ENCODE peak calls at places on chromosome 20, in five cellular contexts. One of them, this sample, is unnamed.

GRCh38 chr20:45343867-45344721 is 4.1 kb downstream of the SDC4 start:
- DNase-seq in AG04450: peak
- DNase-seq in GM12865: no peak
- DNase-seq in breast epithelium: peak
- DNase-seq in PC-3: peak
- DNase-seq in this sample: peak

GRCh38 chr20:45470262-45470931 is 844 bp downstream of the WFDC2 start:
- DNase-seq in AG04450: no peak
- DNase-seq in GM12865: peak
- DNase-seq in breast epithelium: peak
- DNase-seq in PC-3: no peak
- DNase-seq in this sample: no peak

GRCh38 chr20:63624486-63624885 is 2.4 kb downstream of the GMEB2 start:
- DNase-seq in AG04450: no peak
- DNase-seq in GM12865: no peak
- DNase-seq in breast epithelium: no peak
- DNase-seq in PC-3: no peak
- DNase-seq in this sample: no peak

GRCh38 chr20:31695849-31696804 is 26.5 kb downstream of the BCL2L1 start:
- DNase-seq in AG04450: no peak
- DNase-seq in GM12865: no peak
- DNase-seq in breast epithelium: no peak
- DNase-seq in PC-3: peak
- DNase-seq in this sample: no peak

GRCh38 chr20:20786428-20786827 is 74.0 kb upstream of the RALGAPA2 start:
- DNase-seq in AG04450: no peak
- DNase-seq in GM12865: no peak
- DNase-seq in breast epithelium: no peak
- DNase-seq in PC-3: no peak
- DNase-seq in this sample: no peak

GRCh38 chr20:41329435-41330342 is 10.9 kb upstream of the LPIN3 start:
- DNase-seq in AG04450: peak
- DNase-seq in GM12865: peak
- DNase-seq in breast epithelium: no peak
- DNase-seq in PC-3: peak
- DNase-seq in this sample: peak

GRCh38 chr20:49704932-49705336 is 8.7 kb downstream of the B4GALT5 start:
- DNase-seq in AG04450: no peak
- DNase-seq in GM12865: peak
- DNase-seq in breast epithelium: no peak
- DNase-seq in PC-3: no peak
- DNase-seq in this sample: no peak

GRCh38 chr20:25247100-25247665 is 702 bp upstream of the PYGB start:
- DNase-seq in AG04450: no peak
- DNase-seq in GM12865: peak
- DNase-seq in breast epithelium: no peak
- DNase-seq in PC-3: peak
- DNase-seq in this sample: no peak

GRCh38 chr20:38355161-38356012 is 9.1 kb downstream of the LBP start:
- DNase-seq in AG04450: no peak
- DNase-seq in GM12865: no peak
- DNase-seq in breast epithelium: no peak
- DNase-seq in PC-3: no peak
- DNase-seq in this sample: no peak
- H3K4me3 ChIP-seq in AG04450: no peak
- H3K4me3 ChIP-seq in GM12865: no peak
- H3K4me3 ChIP-seq in breast epithelium: no peak
- H3K4me3 ChIP-seq in PC-3: no peak
- H3K4me3 ChIP-seq in this sample: no peak

DNA sequence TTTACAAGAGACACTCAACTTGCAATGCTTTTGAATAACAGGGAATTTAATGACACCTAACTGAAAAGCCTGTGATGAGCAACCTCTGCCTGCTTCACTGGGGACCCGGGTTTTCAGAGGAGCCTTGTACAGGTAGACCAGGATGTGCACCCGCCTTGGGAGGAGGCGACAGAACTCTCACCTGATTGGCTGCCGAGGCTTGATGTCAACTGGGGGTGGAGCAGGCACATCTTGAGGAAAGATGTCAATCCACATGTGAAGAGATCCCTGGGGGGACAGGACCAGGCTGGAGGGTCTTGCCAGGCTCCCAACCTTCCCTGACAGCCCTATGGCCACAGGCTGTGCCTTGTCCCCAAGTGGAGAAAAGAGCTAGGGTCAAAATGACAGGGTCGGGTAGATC is 19.8 kb downstream of the ERGIC3 start:
- DNase-seq in AG04450: no peak
- DNase-seq in GM12865: no peak
- DNase-seq in breast epithelium: no peak
- DNase-seq in PC-3: no peak
- DNase-seq in this sample: no peak
- TF ChIP-seq CTCF in AG04450: no peak
- TF ChIP-seq CTCF in GM12865: no peak
- TF ChIP-seq CTCF in breast epithelium: no peak
- TF ChIP-seq CTCF in PC-3: peak
- TF ChIP-seq CTCF in this sample: no peak

GRCh38 chr20:59622496-59622895 is 18.2 kb downstream of the PHACTR3 start:
- DNase-seq in AG04450: no peak
- DNase-seq in GM12865: no peak
- DNase-seq in breast epithelium: no peak
- DNase-seq in PC-3: no peak
- DNase-seq in this sample: no peak
- H3K4me3 ChIP-seq in AG04450: no peak
- H3K4me3 ChIP-seq in GM12865: no peak
- H3K4me3 ChIP-seq in breast epithelium: no peak
- H3K4me3 ChIP-seq in PC-3: no peak
- H3K4me3 ChIP-seq in this sample: no peak

DNA sequence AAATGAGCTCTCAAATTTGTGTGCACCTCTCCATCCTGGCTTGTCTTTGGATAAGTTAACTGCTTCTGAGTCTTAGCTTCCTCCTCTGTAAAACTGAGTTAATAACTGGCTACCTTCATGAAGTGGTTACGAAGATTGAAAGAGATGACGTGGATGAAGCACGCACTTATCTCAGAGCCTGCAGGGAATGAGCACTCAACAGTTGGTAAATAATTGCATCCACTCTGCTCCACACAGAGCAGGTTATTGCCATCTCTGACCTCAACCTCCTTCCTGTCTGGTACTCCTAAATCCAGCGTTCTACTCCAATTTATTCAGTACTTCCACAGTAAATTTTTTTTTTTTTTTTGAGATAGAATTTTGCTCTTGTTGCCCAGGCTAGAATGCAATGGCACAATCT is 6.9 kb downstream of the AURKA start:
- DNase-seq in AG04450: no peak
- DNase-seq in GM12865: no peak
- DNase-seq in breast epithelium: no peak
- DNase-seq in PC-3: no peak
- DNase-seq in this sample: no peak
- TF ChIP-seq CTCF in AG04450: no peak
- TF ChIP-seq CTCF in GM12865: no peak
- TF ChIP-seq CTCF in breast epithelium: no peak
- TF ChIP-seq CTCF in PC-3: no peak
- TF ChIP-seq CTCF in this sample: no peak

GRCh38 chr20:10665791-10666190 is 8.0 kb downstream of the JAG1 start:
- DNase-seq in AG04450: no peak
- DNase-seq in GM12865: no peak
- DNase-seq in breast epithelium: no peak
- DNase-seq in PC-3: no peak
- DNase-seq in this sample: no peak
- H3K4me3 ChIP-seq in AG04450: no peak
- H3K4me3 ChIP-seq in GM12865: no peak
- H3K4me3 ChIP-seq in breast epithelium: no peak
- H3K4me3 ChIP-seq in PC-3: no peak
- H3K4me3 ChIP-seq in this sample: no peak

DNA sequence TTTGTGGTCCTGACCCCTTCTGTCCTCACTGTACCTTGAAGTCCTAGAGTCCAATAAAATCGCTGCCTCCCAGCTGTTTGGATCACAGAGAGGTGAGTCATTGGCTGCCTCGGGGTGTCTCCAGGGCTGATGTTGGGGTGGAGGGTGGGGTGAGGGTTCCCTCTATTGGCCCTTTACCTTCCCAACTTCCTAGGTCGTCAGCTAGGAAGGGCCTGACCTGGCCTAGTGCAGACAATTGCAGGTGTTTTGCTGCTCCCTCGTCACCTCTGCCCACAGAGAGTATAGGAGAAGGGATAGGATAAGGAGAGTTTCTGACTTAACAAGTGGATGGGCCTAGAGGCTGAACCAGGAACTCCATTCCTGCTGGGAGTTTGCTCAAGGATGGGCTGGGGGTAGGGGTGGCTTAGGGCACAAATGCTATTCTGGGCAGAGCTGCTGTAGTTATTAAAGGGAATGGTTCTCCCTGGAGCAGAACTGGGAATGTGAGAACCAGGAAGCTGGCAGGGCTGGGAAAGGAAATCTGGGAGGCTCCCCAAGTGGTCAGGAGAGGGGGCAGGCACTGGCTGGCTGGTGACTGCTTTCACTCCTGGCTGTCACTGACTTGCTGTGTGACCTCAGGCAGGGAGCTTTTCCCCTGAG is 1.4 kb downstream of the TP53INP2 start:
- DNase-seq in AG04450: no peak
- DNase-seq in GM12865: no peak
- DNase-seq in breast epithelium: no peak
- DNase-seq in PC-3: peak
- DNase-seq in this sample: no peak
- TF ChIP-seq CTCF in AG04450: no peak
- TF ChIP-seq CTCF in GM12865: peak
- TF ChIP-seq CTCF in breast epithelium: no peak
- TF ChIP-seq CTCF in PC-3: peak
- TF ChIP-seq CTCF in this sample: no peak

GRCh38 chr20:57451356-57451755 is 60.2 kb downstream of the RBM38 start:
- DNase-seq in AG04450: no peak
- DNase-seq in GM12865: no peak
- DNase-seq in breast epithelium: no peak
- DNase-seq in PC-3: no peak
- DNase-seq in this sample: no peak
- H3K4me3 ChIP-seq in AG04450: no peak
- H3K4me3 ChIP-seq in GM12865: no peak
- H3K4me3 ChIP-seq in breast epithelium: no peak
- H3K4me3 ChIP-seq in PC-3: no peak
- H3K4me3 ChIP-seq in this sample: no peak

GRCh38 chr20:9169409-9169808 is 100.5 kb downstream of the PLCB4 start:
- DNase-seq in AG04450: no peak
- DNase-seq in GM12865: no peak
- DNase-seq in breast epithelium: no peak
- DNase-seq in PC-3: no peak
- DNase-seq in this sample: no peak

GRCh38 chr20:9177278-9177677 is 108.4 kb downstream of the PLCB4 start:
- DNase-seq in AG04450: no peak
- DNase-seq in GM12865: no peak
- DNase-seq in breast epithelium: no peak
- DNase-seq in PC-3: no peak
- DNase-seq in this sample: no peak

GRCh38 chr20:9172908-9173307 is 104.0 kb downstream of the PLCB4 start:
- DNase-seq in AG04450: no peak
- DNase-seq in GM12865: no peak
- DNase-seq in breast epithelium: no peak
- DNase-seq in PC-3: peak
- DNase-seq in this sample: peak
- TF ChIP-seq CTCF in AG04450: no peak
- TF ChIP-seq CTCF in GM12865: no peak
- TF ChIP-seq CTCF in breast epithelium: no peak
- TF ChIP-seq CTCF in PC-3: peak
- TF ChIP-seq CTCF in this sample: peak

GRCh38 chr20:47801759-47802158 is 16.5 kb upstream of the SULF2 start:
- DNase-seq in AG04450: no peak
- DNase-seq in GM12865: no peak
- DNase-seq in breast epithelium: no peak
- DNase-seq in PC-3: no peak
- DNase-seq in this sample: no peak

GRCh38 chr20:47800619-47801018 is 15.3 kb upstream of the SULF2 start:
- DNase-seq in AG04450: no peak
- DNase-seq in GM12865: no peak
- DNase-seq in breast epithelium: no peak
- DNase-seq in PC-3: no peak
- DNase-seq in this sample: no peak

GRCh38 chr20:47802975-47803374 is 17.7 kb upstream of the SULF2 start:
- DNase-seq in AG04450: no peak
- DNase-seq in GM12865: no peak
- DNase-seq in breast epithelium: no peak
- DNase-seq in PC-3: no peak
- DNase-seq in this sample: no peak

GRCh38 chr20:47801079-47801478 is 15.8 kb upstream of the SULF2 start:
- DNase-seq in AG04450: no peak
- DNase-seq in GM12865: no peak
- DNase-seq in breast epithelium: no peak
- DNase-seq in PC-3: no peak
- DNase-seq in this sample: no peak

DNA sequence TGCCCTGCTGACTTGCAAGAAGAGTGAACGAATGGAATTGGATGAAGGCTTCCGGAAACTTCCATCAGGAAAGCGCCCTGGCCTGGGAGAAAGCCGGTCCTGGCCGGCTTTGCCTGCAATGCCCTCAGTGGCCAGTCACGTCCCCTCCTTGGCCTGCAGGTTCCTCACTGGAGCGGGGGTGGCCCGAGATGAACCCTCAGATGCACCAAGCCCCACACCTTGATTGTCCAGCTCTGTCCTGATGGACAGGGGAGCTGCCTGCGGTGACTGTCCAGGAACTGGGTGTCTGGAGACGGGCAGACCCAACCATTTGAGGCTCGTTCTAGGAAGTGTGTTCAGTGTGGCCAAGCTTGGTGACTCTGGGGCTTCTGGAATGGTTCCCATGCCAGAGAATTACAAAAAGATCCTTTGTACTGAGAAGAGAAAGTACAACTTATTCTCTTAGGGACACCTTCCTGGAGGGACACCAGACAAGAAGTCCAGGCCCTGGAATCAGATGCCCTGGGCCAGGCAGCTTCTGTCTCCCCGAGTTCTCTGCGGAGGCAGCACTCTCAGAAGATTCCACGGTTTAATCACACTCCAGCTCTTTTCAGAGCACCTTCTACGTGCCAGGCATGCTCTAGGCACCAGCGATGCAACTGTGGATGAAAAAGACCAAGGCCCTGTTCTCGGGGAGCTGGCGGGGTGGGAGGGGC is 17.1 kb upstream of the SULF2 start:
- DNase-seq in AG04450: no peak
- DNase-seq in GM12865: no peak
- DNase-seq in breast epithelium: no peak
- DNase-seq in PC-3: no peak
- DNase-seq in this sample: no peak
- H3K4me3 ChIP-seq in AG04450: no peak
- H3K4me3 ChIP-seq in GM12865: no peak
- H3K4me3 ChIP-seq in breast epithelium: no peak
- H3K4me3 ChIP-seq in PC-3: no peak
- H3K4me3 ChIP-seq in this sample: no peak

GRCh38 chr20:2920473-2920872 is 47.2 kb downstream of the PTPRA start:
- DNase-seq in AG04450: no peak
- DNase-seq in GM12865: no peak
- DNase-seq in breast epithelium: no peak
- DNase-seq in PC-3: peak
- DNase-seq in this sample: no peak
- TF ChIP-seq CTCF in AG04450: no peak
- TF ChIP-seq CTCF in GM12865: no peak
- TF ChIP-seq CTCF in breast epithelium: no peak
- TF ChIP-seq CTCF in PC-3: peak
- TF ChIP-seq CTCF in this sample: no peak